ENCODE peak calls at places on chromosomes 1 and 21, in six cellular contexts. K, P, A, Z, Y and M are unnamed samples.

GRCh38 chr1:205351984-205352713 is 4.6 kb downstream of the KLHDC8A start:
- DNase-seq in K (peak), P (no peak), A (peak), Z (no peak), Y (no peak), M (no peak)

GRCh38 chr1:58266242-58266641 is 280.3 kb downstream of the OMA1 start:
- DNase-seq in K (no peak), P (no peak), A (no peak), Z (no peak), Y (no peak), M (no peak)

GRCh38 chr1:192506741-192507155 is 68.8 kb upstream of the RGS1 start:
- DNase-seq in K (no peak), P (no peak), A (peak), Z (peak), Y (no peak), M (no peak)

GRCh38 chr1:17356387-17356992 is 15.5 kb upstream of the PADI6 start:
- DNase-seq in K (no peak), P (no peak), A (no peak), Z (no peak), Y (no peak), M (no peak)

GRCh38 chr21:26840912-26841311 is 4.3 kb downstream of the ADAMTS1 start:
- DNase-seq in K (peak), P (peak), A (peak), Z (peak), Y (no peak), M (no peak)

GRCh38 chr21:44405948-44406872 is 49.1 kb upstream of the LRRC3 start:
- DNase-seq in K (no peak), P (no peak), A (peak), Z (no peak), Y (no peak), M (peak)

GRCh38 chr1:68811806-68812205 is 314.9 kb upstream of the DEPDC1 start:
- DNase-seq in K (no peak), P (no peak), A (no peak), Z (no peak), Y (peak), M (no peak)

GRCh38 chr1:58082596-58082995 is 463.9 kb downstream of the OMA1 start:
- DNase-seq in K (no peak), P (no peak), A (no peak), Z (no peak), Y (no peak), M (no peak)

GRCh38 chr1:224700915-224701531 is 84.9 kb downstream of the CNIH3 start:
- DNase-seq in K (no peak), P (no peak), A (peak), Z (no peak), Y (no peak), M (no peak)

GRCh38 chr1:156140879-156141707 is 12.3 kb upstream of the SEMA4A start:
- DNase-seq in K (no peak), P (no peak), A (peak), Z (no peak), Y (peak), M (no peak)

GRCh38 chr1:95953005-95953404 is 719.0 kb downstream of the RWDD3 start:
- DNase-seq in K (no peak), P (no peak), A (peak), Z (peak), Y (no peak), M (no peak)

GRCh38 chr1:67211589-67212563 is 45.6 kb downstream of the IL23R start:
- DNase-seq in K (no peak), P (no peak), A (peak), Z (peak), Y (no peak), M (no peak)

GRCh38 chr1:67339623-67340343 is 32.1 kb downstream of the IL12RB2 start:
- DNase-seq in K (no peak), P (no peak), A (peak), Z (peak), Y (no peak), M (no peak)

GRCh38 chr1:87200875-87201638 is 127.6 kb upstream of the LMO4 start:
- DNase-seq in K (no peak), P (no peak), A (no peak), Z (no peak), Y (no peak), M (no peak)

GRCh38 chr1:58786184-58786926 is 2.5 kb upstream of the JUN start:
- DNase-seq in K (no peak), P (no peak), A (peak), Z (peak), Y (no peak), M (no peak)

GRCh38 chr1:89667691-89668090 is 34.8 kb downstream of the LRRC8C start:
- DNase-seq in K (no peak), P (no peak), A (no peak), Z (no peak), Y (no peak), M (no peak)

GRCh38 chr1:99704356-99704816 is 58.5 kb downstream of the PALMD start:
- DNase-seq in K (no peak), P (no peak), A (no peak), Z (no peak), Y (no peak), M (no peak)

GRCh38 chr1:180911640-180912161 is 996 bp upstream of the KIAA1614 start:
- DNase-seq in K (no peak), P (peak), A (peak), Z (peak), Y (no peak), M (no peak)

GRCh38 chr1:45554198-45554597 is 3.6 kb downstream of the AKR1A1 start:
- DNase-seq in K (no peak), P (no peak), A (no peak), Z (no peak), Y (no peak), M (no peak)

GRCh38 chr1:43549921-43550597 is 19.4 kb downstream of the PTPRF start:
- DNase-seq in K (peak), P (peak), A (no peak), Z (no peak), Y (no peak), M (peak)

GRCh38 chr1:239854956-239855355 is 236.7 kb upstream of the FMN2 start:
- DNase-seq in K (no peak), P (no peak), A (no peak), Z (no peak), Y (no peak), M (no peak)

GRCh38 chr1:81921344-81921743 is 120.6 kb downstream of the ADGRL2 start:
- DNase-seq in K (no peak), P (no peak), A (no peak), Z (no peak), Y (no peak), M (no peak)

GRCh38 chr1:200512191-200512590 is 102.4 kb upstream of the ZNF281 start:
- DNase-seq in K (no peak), P (no peak), A (peak), Z (peak), Y (no peak), M (no peak)

GRCh38 chr1:170503691-170504090 is 28.3 kb upstream of the GORAB start:
- DNase-seq in K (no peak), P (no peak), A (no peak), Z (no peak), Y (no peak), M (no peak)

GRCh38 chr1:72915581-72915980 is 633.2 kb upstream of the NEGR1 start:
- DNase-seq in K (no peak), P (no peak), A (no peak), Z (no peak), Y (no peak), M (no peak)

GRCh38 chr1:247241687-247242086 is 14.2 kb upstream of the VN1R5 start:
- DNase-seq in K (no peak), P (no peak), A (peak), Z (no peak), Y (no peak), M (no peak)

GRCh38 chr1:117821382-117821755 is 108.1 kb downstream of the GDAP2 start:
- DNase-seq in K (no peak), P (no peak), A (no peak), Z (no peak), Y (no peak), M (no peak)

GRCh38 chr1:174266476-174266875 is 107.2 kb downstream of the RABGAP1L start:
- DNase-seq in K (no peak), P (no peak), A (peak), Z (no peak), Y (no peak), M (no peak)

DNA sequence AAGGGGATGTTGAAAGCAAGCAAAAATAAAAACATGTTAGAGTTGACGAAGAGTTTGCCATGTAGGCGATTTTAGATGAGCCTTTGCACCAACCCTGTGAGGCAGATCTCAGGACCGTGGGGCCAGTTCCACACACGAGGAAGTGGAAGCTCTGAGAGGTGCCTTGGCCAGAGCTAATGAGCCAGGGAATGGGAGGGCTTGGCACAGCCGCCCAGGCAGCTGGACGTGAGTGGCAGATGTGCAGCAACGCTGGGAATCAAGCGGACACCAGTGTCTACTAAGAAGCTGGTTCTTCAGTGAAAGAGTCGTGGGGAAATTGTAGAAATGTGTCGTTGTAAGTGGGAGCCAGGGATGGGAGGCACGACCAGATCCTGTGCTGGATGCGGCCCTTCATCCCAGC is 58.9 kb upstream of the COL6A1 start:
- DNase-seq in K (no peak), P (no peak), A (no peak), Z (no peak), Y (no peak), M (no peak)
- TF ChIP-seq CTCF in K (no peak), P (no peak), A (no peak), Z (no peak), Y (no peak), M (no peak)

DNA sequence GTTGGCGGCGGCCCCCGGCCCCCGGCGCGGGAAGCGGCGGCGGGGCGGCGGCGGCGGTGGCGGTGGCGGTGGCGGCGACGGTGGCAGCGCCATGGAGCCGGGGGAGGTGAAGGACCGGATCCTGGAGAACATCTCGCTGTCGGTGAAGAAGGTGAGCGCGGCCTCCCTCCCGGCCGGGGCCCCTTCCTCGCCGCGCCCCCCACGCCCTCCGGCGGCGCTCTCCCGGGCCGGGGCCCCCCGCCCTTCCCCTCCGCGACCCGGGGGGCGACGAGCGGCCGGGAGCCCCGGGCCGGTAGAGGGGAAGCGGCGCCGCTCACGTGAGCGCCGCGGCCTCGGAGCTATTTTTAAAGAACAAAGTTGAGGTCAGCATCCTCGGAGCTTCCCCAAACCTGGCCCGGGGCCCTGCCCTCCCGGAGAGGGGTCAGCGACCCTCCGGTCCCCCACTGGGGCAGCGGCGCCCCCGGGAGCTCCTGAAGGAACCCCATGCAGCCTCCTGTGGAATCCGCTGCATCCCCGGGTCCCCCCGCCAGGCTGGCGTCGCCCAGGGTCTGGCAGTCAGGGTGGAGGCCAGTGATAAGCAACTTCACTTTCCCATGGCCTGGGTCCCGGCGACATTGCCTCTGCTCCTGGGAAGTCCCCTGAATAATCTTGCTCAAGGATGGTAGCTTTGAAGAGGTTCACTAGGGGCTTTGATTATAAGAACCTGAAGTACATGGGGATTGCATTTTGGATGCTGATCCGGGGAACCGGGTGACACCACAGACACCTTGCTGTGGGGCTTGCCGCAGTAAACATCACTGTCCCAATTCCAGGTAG is 556 bp downstream of the PLEKHM2 start:
- DNase-seq in K (peak), P (peak), A (peak), Z (no peak), Y (no peak), M (no peak)
- TF ChIP-seq CTCF in K (no peak), P (peak), A (peak), Z (no peak), Y (no peak), M (peak)

DNA sequence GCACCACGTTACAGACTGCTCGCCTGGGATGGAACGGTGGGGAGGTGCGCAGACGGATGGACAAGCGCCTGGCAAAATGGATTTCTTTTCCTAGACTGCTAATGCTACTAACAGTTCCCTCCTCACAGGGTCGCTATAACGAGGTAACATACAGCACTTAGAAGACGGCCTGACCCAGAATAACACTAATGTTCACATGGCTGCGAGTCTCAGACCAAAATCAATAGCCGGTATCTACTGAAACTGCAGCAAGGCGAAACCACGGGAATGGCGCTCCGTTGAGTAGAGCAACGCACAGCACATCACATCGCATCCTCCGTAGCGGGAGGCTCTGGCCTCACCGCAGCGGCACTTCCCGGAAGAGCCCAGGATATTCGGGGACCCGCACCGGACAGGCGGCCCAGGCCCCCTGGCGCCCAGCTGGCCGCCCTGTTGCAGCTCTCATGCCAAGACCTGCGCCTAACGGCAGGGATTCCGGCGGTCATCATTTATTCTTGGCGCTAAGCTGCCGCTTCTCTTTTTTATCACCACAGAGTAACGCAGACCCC is 46.6 kb downstream of the VPS26C start:
- DNase-seq in K (no peak), P (peak), A (peak), Z (peak), Y (peak), M (no peak)
- TF ChIP-seq CTCF in K (no peak), P (no peak), A (peak), Z (no peak), Y (no peak), M (no peak)

GRCh38 chr1:29696656-29697390 is 460.5 kb downstream of the PTPRU start:
- DNase-seq in K (no peak), P (no peak), A (no peak), Z (no peak), Y (no peak), M (no peak)

GRCh38 chr1:29695809-29696208 is 459.5 kb downstream of the PTPRU start:
- DNase-seq in K (no peak), P (no peak), A (no peak), Z (no peak), Y (no peak), M (no peak)

GRCh38 chr1:29697391-29697780 is 461.1 kb downstream of the PTPRU start:
- DNase-seq in K (no peak), P (no peak), A (no peak), Z (no peak), Y (no peak), M (no peak)

GRCh38 chr1:29698626-29699025 is 462.3 kb downstream of the PTPRU start:
- DNase-seq in K (no peak), P (no peak), A (no peak), Z (no peak), Y (no peak), M (no peak)

DNA sequence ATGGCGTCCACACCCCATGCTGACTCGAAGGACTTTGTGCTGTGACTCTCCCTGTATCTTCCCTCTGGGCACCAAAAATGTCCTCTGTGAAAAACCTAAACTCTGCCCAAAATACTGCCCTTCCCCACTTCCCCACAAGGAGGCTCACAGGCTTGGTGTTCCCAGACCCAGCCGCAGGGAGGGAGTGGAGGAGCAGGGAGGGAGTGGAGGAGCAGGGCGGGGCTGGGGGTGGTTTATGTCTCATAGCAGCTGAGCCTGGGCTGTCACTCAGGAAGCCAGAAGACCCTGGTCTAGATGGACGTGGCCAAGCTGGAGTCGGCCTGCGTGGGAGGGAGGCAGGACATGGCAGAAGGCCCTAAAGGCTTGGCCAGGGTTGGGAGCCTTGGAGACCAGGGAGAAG is 461.7 kb downstream of the PTPRU start:
- DNase-seq in K (no peak), P (no peak), A (peak), Z (peak), Y (no peak), M (no peak)
- TF ChIP-seq CTCF in K (no peak), P (no peak), A (peak), Z (peak), Y (no peak), M (peak)

GRCh38 chr1:11272544-11272841 is 505 bp upstream of the UBIAD1 start:
- DNase-seq in K (no peak), P (no peak), A (no peak), Z (peak), Y (no peak), M (no peak)
- TF ChIP-seq CTCF in K (no peak), P (no peak), A (peak), Z (no peak), Y (no peak), M (no peak)

GRCh38 chr1:75258351-75258750 is 124.2 kb downstream of the LHX8 start:
- DNase-seq in K (no peak), P (no peak), A (no peak), Z (no peak), Y (no peak), M (no peak)

DNA sequence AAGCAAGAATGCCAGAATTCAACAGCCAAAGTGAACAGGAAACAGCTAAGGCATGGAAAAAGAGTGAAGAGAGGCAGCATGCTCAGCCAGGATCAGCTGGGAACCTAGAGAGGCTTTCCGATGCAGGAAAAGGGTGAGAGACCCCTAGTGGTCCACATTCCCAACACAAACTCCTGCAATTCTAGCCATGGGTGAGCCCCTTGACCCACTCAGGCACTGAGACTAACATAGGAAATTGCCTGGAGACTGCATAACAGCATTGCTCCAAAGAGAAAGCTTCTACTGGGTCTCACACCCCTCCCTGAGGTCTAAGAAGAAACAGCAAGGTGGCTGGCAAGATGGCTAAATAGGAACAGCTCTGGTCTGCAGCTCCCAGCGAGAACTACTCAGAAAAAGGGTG is 123.2 kb downstream of the LHX8 start:
- DNase-seq in K (no peak), P (no peak), A (no peak), Z (no peak), Y (no peak), M (no peak)
- TF ChIP-seq CTCF in K (no peak), P (no peak), A (no peak), Z (no peak), Y (no peak), M (peak)

DNA sequence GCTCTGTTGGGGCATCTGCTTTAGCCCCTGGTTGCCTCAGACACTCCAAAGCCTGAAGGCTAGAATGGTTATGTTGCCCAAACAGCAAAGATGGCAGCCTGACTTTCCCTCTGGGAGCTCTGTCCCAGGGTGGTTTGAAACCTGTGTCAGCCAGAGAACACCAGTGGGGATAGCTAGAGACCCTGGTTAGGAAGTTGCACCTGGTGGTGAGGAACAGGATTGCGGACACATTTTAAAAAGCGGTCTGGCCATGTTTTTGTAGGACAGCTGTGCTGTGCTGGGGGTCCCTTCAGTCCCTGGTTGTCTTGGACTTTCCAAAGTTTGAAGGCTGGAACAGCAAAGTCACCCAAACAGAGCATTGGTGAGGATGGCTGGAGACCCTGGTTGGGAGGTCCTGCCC is 87.8 kb downstream of the DNM3 start:
- DNase-seq in K (no peak), P (no peak), A (no peak), Z (no peak), Y (no peak), M (no peak)
- TF ChIP-seq CTCF in K (no peak), P (no peak), A (no peak), Z (no peak), Y (no peak), M (peak)

GRCh38 chr1:20726107-20726911 is 6.2 kb downstream of the SH2D5 start:
- DNase-seq in K (peak), P (peak), A (no peak), Z (no peak), Y (no peak), M (peak)

GRCh38 chr1:20729155-20729931 is 3.2 kb downstream of the SH2D5 start:
- DNase-seq in K (peak), P (no peak), A (no peak), Z (no peak), Y (no peak), M (peak)

GRCh38 chr1:20726932-20727745 is 5.4 kb downstream of the SH2D5 start:
- DNase-seq in K (peak), P (peak), A (no peak), Z (no peak), Y (no peak), M (peak)

GRCh38 chr1:20728371-20729154 is 3.9 kb downstream of the SH2D5 start:
- DNase-seq in K (peak), P (no peak), A (no peak), Z (no peak), Y (no peak), M (peak)

GRCh38 chr1:20727746-20728316 is 4.7 kb downstream of the SH2D5 start:
- DNase-seq in K (no peak), P (no peak), A (no peak), Z (no peak), Y (no peak), M (peak)
- TF ChIP-seq CTCF in K (no peak), P (no peak), A (peak), Z (peak), Y (no peak), M (peak)